ENCODE peak calls at places on chromosome 20, in four cellular contexts. C is heart right ventricle; G is putamen; O is stimulated activated CD4-positive, alpha-beta T cell treated with anti-CD3 and anti-CD28 coated beads, Interleukin-12 subunit alpha, Interleukin-12 subunit beta, amount 100 ng/mL, for 48 hours. A is an unnamed sample.

GRCh38 chr20:62662422-62662821 is 20.1 kb downstream of the SLCO4A1 start:
- DNase-seq in G (no peak), O (no peak), C (no peak), A (no peak)

GRCh38 chr20:62962221-62962879 is 9.8 kb downstream of the SLC17A9 start:
- DNase-seq in C (no peak), O (no peak), G (no peak), A (no peak)

GRCh38 chr20:54323227-54323734 is 115.4 kb downstream of the PFDN4 start:
- DNase-seq in O (no peak), G (no peak), C (no peak), A (no peak)

GRCh38 chr20:51660741-51661608 is 107.2 kb downstream of the ATP9A start:
- DNase-seq in C (no peak), O (no peak), G (no peak), A (no peak)

GRCh38 chr20:37901667-37902503 is 1.0 kb upstream of the VSTM2L start:
- DNase-seq in O (peak), G (no peak), C (no peak), A (peak)

GRCh38 chr20:59628171-59628570 is 23.8 kb downstream of the PHACTR3 start:
- DNase-seq in G (peak), O (no peak), C (no peak), A (no peak)

GRCh38 chr20:52454660-52455059 is 263.1 kb upstream of the ZFP64 start:
- DNase-seq in G (no peak), C (no peak), O (no peak), A (no peak)

GRCh38 chr20:35395728-35396127 is 16.0 kb downstream of the UQCC1 start:
- DNase-seq in O (no peak), G (no peak), C (no peak), A (no peak)

GRCh38 chr20:22511943-22512910 is 72.1 kb downstream of the FOXA2 start:
- DNase-seq in O (no peak), G (no peak), C (no peak), A (no peak)

GRCh38 chr20:58932170-58932569 is 48.9 kb upstream of the NELFCD start:
- DNase-seq in G (no peak), C (no peak), O (no peak), A (no peak)

GRCh38 chr20:10216146-10216741 is 2.4 kb upstream of the SNAP25 start:
- DNase-seq in C (no peak), O (no peak), G (no peak), A (no peak)

GRCh38 chr20:18224968-18225568 is 63.3 kb upstream of the ZNF133 start:
- DNase-seq in O (no peak), C (peak), G (peak), A (no peak)

GRCh38 chr20:40868568-40869223 is 159.9 kb upstream of the TOP1 start:
- DNase-seq in C (peak), G (peak), O (no peak), A (no peak)

GRCh38 chr20:49646528-49646927 is 67.2 kb downstream of the B4GALT5 start:
- DNase-seq in G (no peak), O (no peak), C (no peak), A (no peak)

GRCh38 chr20:35600176-35600995 is 15.2 kb upstream of the SPAG4 start:
- DNase-seq in C (no peak), O (no peak), G (no peak), A (no peak)

GRCh38 chr20:21523398-21523868 is 9.6 kb upstream of the NKX2-2 start:
- DNase-seq in G (no peak), O (no peak), C (no peak), A (no peak)

GRCh38 chr20:37095108-37095608 is 639 bp downstream of the RBL1 start:
- DNase-seq in C (no peak), G (no peak), O (peak), A (peak)

GRCh38 chr20:17859002-17859615 is 109.5 kb downstream of the SNX5 start:
- DNase-seq in G (no peak), O (no peak), C (no peak), A (peak)

GRCh38 chr20:35034150-35034549 is 58.5 kb downstream of the TRPC4AP start:
- DNase-seq in C (no peak), G (no peak), O (no peak), A (no peak)

GRCh38 chr20:48710341-48711043 is 117.3 kb downstream of the PREX1 start:
- DNase-seq in O (no peak), G (no peak), C (no peak), A (no peak)

GRCh38 chr20:22846829-22847228 is 188.3 kb upstream of the SSTR4 start:
- DNase-seq in C (no peak), G (no peak), O (no peak), A (no peak)

GRCh38 chr20:1456300-1456699 is 10.3 kb downstream of the NSFL1C start:
- DNase-seq in C (no peak), O (no peak), G (no peak), A (no peak)

GRCh38 chr20:64112691-64113443 is 5.5 kb upstream of the NPBWR2 start:
- DNase-seq in O (no peak), C (no peak), G (no peak), A (no peak)

GRCh38 chr20:24034820-24035219 is 46.2 kb upstream of the GGTLC1 start:
- DNase-seq in O (no peak), C (no peak), G (no peak), A (no peak)

GRCh38 chr20:47985092-47985850 is 200.0 kb upstream of the SULF2 start:
- DNase-seq in O (no peak), C (no peak), G (no peak), A (no peak)

GRCh38 chr20:33880396-33880795 is 69.2 kb downstream of the CHMP4B start:
- DNase-seq in G (no peak), O (no peak), C (no peak), A (no peak)

GRCh38 chr20:60727425-60727824 is 524.6 kb upstream of the CDH4 start:
- DNase-seq in G (no peak), C (no peak), O (no peak), A (no peak)

GRCh38 chr20:23152308-23152892 is 66.3 kb upstream of the CD93 start:
- DNase-seq in G (no peak), C (peak), O (no peak), A (no peak)

GRCh38 chr20:16004108-16004854 is 569.0 kb downstream of the KIF16B start:
- DNase-seq in C (peak), O (no peak), G (no peak), A (no peak)

GRCh38 chr20:18272451-18272850 is 15.9 kb upstream of the ZNF133 start:
- DNase-seq in O (no peak), C (peak), G (no peak), A (no peak)

GRCh38 chr20:10217517-10218410 is 866 bp upstream of the SNAP25 start:
- DNase-seq in C (no peak), G (peak), O (peak), A (peak)

GRCh38 chr20:25369971-25370370 is 20.7 kb downstream of the ABHD12 start:
- DNase-seq in C (no peak), G (no peak), O (no peak), A (no peak)

GRCh38 chr20:23362392-23363256 is 642 bp downstream of the GZF1 start:
- DNase-seq in G (peak), C (peak), O (no peak), A (no peak)

GRCh38 chr20:36804425-36804824 is 30.9 kb upstream of the DSN1 start:
- DNase-seq in G (no peak), C (no peak), O (no peak), A (no peak)

GRCh38 chr20:34260208-34260942 is 19.2 kb downstream of the ASIP start:
- DNase-seq in O (no peak), G (no peak), C (no peak), A (no peak)

GRCh38 chr20:34861386-34862084 is 11.1 kb downstream of the GGT7 start:
- DNase-seq in O (no peak), C (no peak), G (no peak), A (no peak)

GRCh38 chr20:25863536-25864325 is 167.1 kb upstream of the ZNF337 start:
- DNase-seq in G (no peak), O (no peak), C (no peak), A (no peak)

GRCh38 chr20:43975096-43975768 is 60.6 kb downstream of the TOX2 start:
- DNase-seq in O (peak), C (no peak), G (no peak), A (no peak)

GRCh38 chr20:44730441-44730840 is 15.2 kb upstream of the KCNK15 start:
- DNase-seq in O (no peak), G (no peak), C (no peak), A (no peak)

GRCh38 chr20:45629496-45630100 is at the start of gene WFDC10A:
- DNase-seq in G (no peak), C (peak), O (peak), A (peak)

A was measured in GM10248.